ENCODE peak calls at places on chromosomes 1 and 21, in eight cellular contexts. L, Z, J, H, G, W, T and N are unnamed samples.

GRCh38 chr1:114234408-114235119 is 80.9 kb upstream of the SYT6 start:
- DNase-seq in Z (no peak), J (no peak), L (no peak), W (no peak), H (no peak), G (no peak), T (no peak), N (no peak)

GRCh38 chr1:23908453-23909341 is 4.5 kb downstream of the CNR2 start:
- DNase-seq in G (peak), W (no peak), J (peak), Z (no peak), H (no peak), L (no peak), T (no peak), N (no peak)

GRCh38 chr21:41689289-41689583 is 77.6 kb downstream of the RIPK4 start:
- DNase-seq in J (no peak), G (no peak), Z (no peak), T (no peak), H (no peak), W (no peak), L (no peak), N (no peak)

GRCh38 chr1:151265446-151266236 is 11.1 kb downstream of the PSMD4 start:
- DNase-seq in G (no peak), H (no peak), J (no peak), L (no peak), T (no peak), W (no peak), Z (no peak), N (no peak)

GRCh38 chr1:67307251-67308060 is at the start of gene IL12RB2:
- DNase-seq in J (peak), L (peak), H (peak), Z (no peak), W (no peak), G (no peak), T (no peak), N (peak)

GRCh38 chr1:35935989-35936388 is 5.1 kb downstream of the AGO3 start:
- DNase-seq in G (no peak), W (no peak), H (no peak), L (no peak), Z (no peak), T (no peak), J (no peak), N (no peak)

GRCh38 chr1:152182942-152183341 is 23.9 kb upstream of the RPTN start:
- DNase-seq in Z (no peak), J (no peak), L (no peak), T (peak), G (peak), H (no peak), W (peak), N (no peak)

GRCh38 chr1:206828061-206828460 is 37.4 kb upstream of the IL20 start:
- DNase-seq in G (no peak), T (no peak), H (no peak), Z (no peak), W (no peak), J (no peak), L (no peak), N (no peak)

GRCh38 chr1:25477448-25478034 is 46.8 kb downstream of the MACO1 start:
- DNase-seq in G (no peak), J (no peak), W (no peak), H (no peak), T (no peak), Z (no peak), L (no peak), N (peak)

GRCh38 chr1:21598417-21598816 is 70.7 kb downstream of the RAP1GAP start:
- DNase-seq in H (no peak), T (no peak), W (no peak), Z (no peak), L (no peak), G (no peak), J (no peak), N (no peak)

GRCh38 chr1:91754348-91754747 is 131.6 kb downstream of the TGFBR3 start:
- DNase-seq in Z (no peak), J (no peak), G (no peak), W (no peak), L (peak), T (peak), H (no peak), N (peak)

GRCh38 chr1:65694126-65694525 is 98.6 kb upstream of the PDE4B start:
- DNase-seq in Z (no peak), H (no peak), T (no peak), G (no peak), L (no peak), W (no peak), J (no peak), N (no peak)